ENCODE peak calls at places on chromosomes 4 and X, in nine cellular contexts. D, I, K, X, E, T, L, R and S are unnamed samples.

GRCh38 chr4:185127021-185127925 is 15.8 kb upstream of the SLC25A4 start:
- DNase-seq in D (no peak), I (no peak), K (peak; percentile 63), X (no peak), E (peak; percentile 22), T (no peak), L (peak; percentile 53), R (peak; percentile 28), S (no peak)

GRCh38 chr4:150583287-150584197 is 1.6 kb downstream of the MAB21L2 start:
- DNase-seq in D (no peak), I (no peak), K (peak; percentile 70), X (no peak), E (peak; percentile 41), T (no peak), L (peak; percentile 46), R (peak; percentile 23), S (peak; percentile 44)

GRCh38 chr4:6331018-6331417 is 61.4 kb downstream of the WFS1 start:
- DNase-seq in D (no peak), I (no peak), K (no peak), X (no peak), E (no peak), T (no peak), L (no peak), R (peak; percentile 28), S (peak; percentile 4)

GRCh38 chr4:164926301-164926700 is 49.3 kb downstream of the APELA start:
- DNase-seq in D (no peak), I (no peak), K (no peak), X (no peak), E (no peak), T (no peak), L (no peak), R (no peak), S (peak; percentile 62)

GRCh38 chr4:121030151-121030550 is 42.2 kb downstream of the NDNF start:
- DNase-seq in D (no peak), I (no peak), K (no peak), X (no peak), E (no peak), T (no peak), L (no peak), R (no peak), S (no peak)

GRCh38 chr4:71595576-71596108 is 188.2 kb downstream of the GC start:
- DNase-seq in D (no peak), I (no peak), K (no peak), X (no peak), E (no peak), T (no peak), L (no peak), R (no peak), S (no peak)

GRCh38 chr4:10084651-10085320 is 31.8 kb downstream of the WDR1 start:
- DNase-seq in D (no peak), I (no peak), K (no peak), X (peak; percentile 16), E (peak; percentile 17), T (no peak), L (peak; percentile 36), R (no peak), S (no peak)

GRCh38 chr4:19382993-19383392 is 868.7 kb upstream of the SLIT2 start:
- DNase-seq in D (no peak), I (no peak), K (no peak), X (no peak), E (no peak), T (no peak), L (no peak), R (no peak), S (no peak)

DNA sequence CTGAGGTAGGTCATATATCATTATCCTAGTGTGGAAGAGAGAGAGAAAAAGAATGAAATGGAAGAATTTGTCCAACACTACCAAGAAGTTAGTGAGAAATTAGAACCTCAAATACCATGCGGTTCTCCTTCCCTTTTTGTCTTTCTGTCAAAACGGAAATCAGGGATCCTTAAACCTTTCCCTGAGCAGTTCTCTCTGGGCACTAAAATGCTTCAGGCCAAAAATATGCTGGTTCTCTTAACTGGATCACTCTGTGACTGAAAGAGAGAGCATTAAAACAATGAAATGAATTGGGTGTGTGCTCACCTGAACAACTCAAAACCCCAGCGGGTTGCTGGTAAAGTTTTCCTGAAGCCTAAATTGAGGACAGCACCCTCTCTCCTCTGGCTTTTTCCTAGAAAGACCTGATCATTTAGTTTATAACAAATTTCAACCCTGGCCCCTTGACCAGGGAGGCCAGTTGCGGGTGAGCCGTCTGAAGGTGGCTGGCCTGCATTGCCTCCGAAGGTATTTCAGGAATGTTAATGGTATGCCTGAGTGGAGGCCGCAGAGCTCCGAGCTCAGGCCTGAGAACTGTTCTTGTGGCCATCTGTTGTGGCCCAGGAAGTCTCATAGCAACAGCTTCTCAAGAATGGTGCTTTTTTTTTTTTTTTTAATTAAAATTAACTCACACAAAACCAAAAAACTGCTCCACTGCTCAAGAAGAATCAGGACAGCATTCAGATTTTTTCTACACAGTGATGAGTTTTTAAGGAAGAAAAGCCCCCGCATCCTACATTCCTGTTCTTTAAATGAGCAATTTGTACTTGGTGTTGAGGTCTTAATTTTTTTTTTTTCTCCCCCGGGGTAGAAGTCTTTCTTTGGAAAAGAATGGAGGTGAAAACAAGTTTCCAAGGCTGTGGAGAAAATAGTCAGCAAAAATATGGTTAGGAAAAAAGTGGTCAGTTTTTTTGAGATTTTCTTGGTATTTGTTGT is 155.1 kb downstream of the SHROOM3 start:
- DNase-seq in D (no peak), I (no peak), K (peak; percentile 94), X (peak; percentile 71), E (peak; percentile 43), T (peak; percentile 39), L (peak; percentile 81), R (peak; percentile 77), S (peak; percentile 95)
- H3K4me3 ChIP-seq in D (peak overlapping the region; percentile 35), I (no peak overlapping the region), K (peak overlapping the region; percentile 4), X (no peak overlapping the region), E (peak overlapping the region; percentile 37), T (peak overlapping the region; percentile 46), L (no peak overlapping the region), R (peak overlapping the region; percentile 12), S (no peak overlapping the region)

DNA sequence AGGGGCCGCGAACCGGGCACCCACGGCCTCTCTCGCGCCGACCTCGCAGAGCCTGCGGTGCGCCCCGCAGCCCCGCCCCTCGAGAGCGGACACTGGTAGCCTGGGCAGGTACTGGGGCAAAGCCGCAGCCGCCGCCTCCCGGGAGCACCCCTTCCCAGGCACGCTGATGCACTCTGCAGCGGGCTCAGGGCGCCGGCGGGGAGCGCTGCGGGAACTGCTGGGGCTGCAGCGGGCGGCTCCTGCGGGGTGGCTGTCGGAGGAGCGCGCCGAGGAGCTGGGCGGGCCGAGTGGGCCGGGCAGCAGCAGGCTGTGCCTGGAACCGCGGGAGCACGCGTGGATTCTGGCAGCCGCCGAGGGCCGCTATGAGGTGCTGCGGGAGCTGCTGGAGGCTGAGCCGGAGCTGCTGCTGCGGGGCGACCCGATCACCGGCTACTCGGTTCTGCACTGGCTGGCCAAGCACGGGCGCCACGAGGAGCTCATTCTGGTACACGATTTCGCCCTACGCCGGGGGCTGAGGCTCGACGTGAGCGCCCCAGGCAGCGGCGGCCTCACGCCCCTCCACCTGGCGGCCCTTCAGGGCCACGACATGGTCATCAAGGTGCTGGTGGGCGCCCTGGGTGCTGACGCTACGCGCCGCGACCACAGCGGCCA is 419 bp downstream of the SOWAHD start:
- DNase-seq in D (peak; percentile 51), I (no peak), K (peak; percentile 46), X (no peak), E (peak; percentile 13), T (no peak), L (no peak), R (peak; percentile 54), S (no peak)
- H3K27ac ChIP-seq in D (peak overlapping the region; percentile 86), I (no peak overlapping the region), K (no peak overlapping the region), X (no peak overlapping the region), E (no peak overlapping the region), T (peak overlapping the region; percentile 61), L (peak overlapping the region; percentile 72), R (peak overlapping the region; percentile 80), S (no peak overlapping the region)

GRCh38 chrX:40266490-40267333 is 169.0 kb upstream of the BCOR start:
- DNase-seq in D (peak; percentile 26), I (no peak), K (peak; percentile 88), X (peak; percentile 71), E (peak; percentile 68), T (peak; percentile 29), L (peak; percentile 72), R (peak; percentile 89), S (peak; percentile 63)

GRCh38 chrX:40258909-40259308 is 161.2 kb upstream of the BCOR start:
- DNase-seq in D (no peak), I (no peak), K (no peak), X (no peak), E (no peak), T (no peak), L (no peak), R (no peak), S (no peak)

GRCh38 chrX:40261955-40262596 is 164.3 kb upstream of the BCOR start:
- DNase-seq in D (no peak), I (no peak), K (no peak), X (peak; percentile 49), E (no peak), T (no peak), L (peak; percentile 67), R (peak; percentile 72), S (no peak)

GRCh38 chrX:40260123-40260751 is 162.5 kb upstream of the BCOR start:
- DNase-seq in D (no peak), I (no peak), K (no peak), X (peak; percentile 52), E (no peak), T (no peak), L (peak; percentile 72), R (no peak), S (no peak)

GRCh38 chrX:40262641-40263560 is 165.1 kb upstream of the BCOR start:
- DNase-seq in D (no peak), I (no peak), K (no peak), X (no peak), E (no peak), T (peak; percentile 7), L (no peak), R (peak; percentile 32), S (peak; percentile 84)
- H3K4me1 ChIP-seq in D (no peaks in the 10 kb centered on the region), I (peaks cover 18% of the 10 kb centered on the region), K (peaks cover 14% of the 10 kb centered on the region), X (peaks cover 3% of the 10 kb centered on the region), E (peaks cover 25% of the 10 kb centered on the region), T (peaks cover 39% of the 10 kb centered on the region), L (peaks cover 22% of the 10 kb centered on the region), R (peaks cover 28% of the 10 kb centered on the region), S (peaks cover 67% of the 10 kb centered on the region)

GRCh38 chr4:52234539-52235174 is 183.6 kb downstream of the SPATA18 start:
- DNase-seq in D (no peak), I (no peak), K (peak; percentile 22), X (no peak), E (no peak), T (peak; percentile 41), L (no peak), R (peak; percentile 64), S (no peak)
- H3K4me3 ChIP-seq in D (no peak overlapping the region), I (no peak overlapping the region), K (no peak overlapping the region), X (no peak overlapping the region), E (peak overlapping the region; percentile 28), T (no peak overlapping the region), L (no peak overlapping the region), R (no peak overlapping the region), S (no peak overlapping the region)

GRCh38 chrX:65034292-65034640 is 58.0 kb upstream of the ZC4H2 start:
- DNase-seq in D (no peak), I (no peak), K (peak; percentile 1), X (no peak), E (no peak), T (no peak), L (no peak), R (no peak), S (no peak)
- H3K27ac ChIP-seq in D (peak overlapping the region; percentile 81), I (peak overlapping the region; percentile 72), K (no peak overlapping the region), X (no peak overlapping the region), E (peak overlapping the region; percentile 63), T (no peak overlapping the region), L (peak overlapping the region; percentile 72), R (peak overlapping the region; percentile 79), S (no peak overlapping the region)

GRCh38 chrX:50871922-50872453 is 38.5 kb upstream of the BMP15 start:
- DNase-seq in D (no peak), I (no peak), K (no peak), X (no peak), E (no peak), T (no peak), L (no peak), R (no peak), S (no peak)
- H3K4me1 ChIP-seq in D (no peaks in the 10 kb centered on the region), I (no peaks in the 10 kb centered on the region), K (no peaks in the 10 kb centered on the region), X (no peaks in the 10 kb centered on the region), E (no peaks in the 10 kb centered on the region), T (no peaks in the 10 kb centered on the region), L (no peaks in the 10 kb centered on the region), R (no peaks in the 10 kb centered on the region), S (no peaks in the 10 kb centered on the region)